ENCODE peak calls at places on chromosomes 13 and 19, in seven cellular contexts. One of them, this sample, is unnamed. For H3K4me1 and H3K9me3, the result is how much of the 10 kb centered on the place peaks cover.

GRCh38 chr19:48741222-48741999 is 1.0 kb upstream of the RASIP1 start:
- DNase-seq in breast epithelium: no peak
- DNase-seq in stomach: peak
- DNase-seq in fibroblast of lung: no peak
- DNase-seq in HAP-1: peak
- DNase-seq in IMR-90: no peak
- DNase-seq in Peyer's patch: peak
- DNase-seq in this sample: peak

GRCh38 chr13:27712421-27712820 is 79.9 kb upstream of the GSX1 start:
- DNase-seq in breast epithelium: no peak
- DNase-seq in stomach: peak
- DNase-seq in fibroblast of lung: no peak
- DNase-seq in HAP-1: no peak
- DNase-seq in IMR-90: no peak
- DNase-seq in Peyer's patch: peak
- DNase-seq in this sample: peak

GRCh38 chr19:47404334-47405196 is 14.8 kb downstream of the MEIS3 start:
- DNase-seq in breast epithelium: no peak
- DNase-seq in stomach: no peak
- DNase-seq in fibroblast of lung: no peak
- DNase-seq in HAP-1: no peak
- DNase-seq in IMR-90: no peak
- DNase-seq in Peyer's patch: no peak
- DNase-seq in this sample: no peak

GRCh38 chr13:92951273-92951820 is 275.3 kb upstream of the GPC6 start:
- DNase-seq in breast epithelium: no peak
- DNase-seq in stomach: no peak
- DNase-seq in fibroblast of lung: peak
- DNase-seq in HAP-1: no peak
- DNase-seq in IMR-90: no peak
- DNase-seq in Peyer's patch: no peak
- DNase-seq in this sample: no peak

GRCh38 chr13:97333983-97334382 is 100.0 kb upstream of the RAP2A start:
- DNase-seq in breast epithelium: no peak
- DNase-seq in stomach: no peak
- DNase-seq in fibroblast of lung: peak
- DNase-seq in HAP-1: no peak
- DNase-seq in IMR-90: no peak
- DNase-seq in Peyer's patch: no peak
- DNase-seq in this sample: no peak

GRCh38 chr13:44050450-44051063 is 170.9 kb downstream of the LACC1 start:
- DNase-seq in breast epithelium: no peak
- DNase-seq in stomach: no peak
- DNase-seq in fibroblast of lung: no peak
- DNase-seq in HAP-1: no peak
- DNase-seq in IMR-90: peak
- DNase-seq in Peyer's patch: no peak
- DNase-seq in this sample: peak

GRCh38 chr13:32426191-32426980 is 1.5 kb downstream of the N4BP2L1 start:
- DNase-seq in breast epithelium: no peak
- DNase-seq in stomach: no peak
- DNase-seq in fibroblast of lung: no peak
- DNase-seq in HAP-1: no peak
- DNase-seq in IMR-90: no peak
- DNase-seq in Peyer's patch: peak
- DNase-seq in this sample: peak

GRCh38 chr19:16197188-16197621 is 506 bp upstream of the AP1M1 start:
- DNase-seq in breast epithelium: no peak
- DNase-seq in stomach: no peak
- DNase-seq in fibroblast of lung: peak
- DNase-seq in HAP-1: no peak
- DNase-seq in IMR-90: peak
- DNase-seq in Peyer's patch: peak
- DNase-seq in this sample: peak

GRCh38 chr13:28478127-28478526 is 16.8 kb downstream of the FLT1 start:
- DNase-seq in breast epithelium: no peak
- DNase-seq in stomach: no peak
- DNase-seq in fibroblast of lung: peak
- DNase-seq in HAP-1: no peak
- DNase-seq in IMR-90: peak
- DNase-seq in Peyer's patch: no peak
- DNase-seq in this sample: no peak

GRCh38 chr19:33501957-33502356 is 19.6 kb downstream of the PEPD start:
- DNase-seq in breast epithelium: no peak
- DNase-seq in stomach: no peak
- DNase-seq in fibroblast of lung: no peak
- DNase-seq in HAP-1: no peak
- DNase-seq in IMR-90: no peak
- DNase-seq in Peyer's patch: no peak
- DNase-seq in this sample: no peak

GRCh38 chr19:5805465-5806132 is 732 bp downstream of the NRTN start:
- DNase-seq in breast epithelium: peak
- DNase-seq in stomach: peak
- DNase-seq in fibroblast of lung: peak
- DNase-seq in HAP-1: peak
- DNase-seq in IMR-90: peak
- DNase-seq in Peyer's patch: peak
- DNase-seq in this sample: peak

GRCh38 chr13:21522847-21523246 is 63.7 kb upstream of the ZDHHC20 start:
- DNase-seq in breast epithelium: no peak
- DNase-seq in stomach: no peak
- DNase-seq in fibroblast of lung: no peak
- DNase-seq in HAP-1: no peak
- DNase-seq in IMR-90: no peak
- DNase-seq in Peyer's patch: no peak
- DNase-seq in this sample: no peak

GRCh38 chr13:60482012-60482411 is 85.0 kb downstream of the TDRD3 start:
- DNase-seq in breast epithelium: no peak
- DNase-seq in stomach: no peak
- DNase-seq in fibroblast of lung: no peak
- DNase-seq in HAP-1: no peak
- DNase-seq in IMR-90: peak
- DNase-seq in Peyer's patch: no peak
- DNase-seq in this sample: no peak

GRCh38 chr19:49880162-49880869 is 2.8 kb downstream of the TBC1D17 start:
- DNase-seq in breast epithelium: no peak
- DNase-seq in stomach: no peak
- DNase-seq in fibroblast of lung: no peak
- DNase-seq in HAP-1: no peak
- DNase-seq in IMR-90: no peak
- DNase-seq in Peyer's patch: peak
- DNase-seq in this sample: peak

GRCh38 chr13:95552539-95553270 is at the start of gene CLDN10:
- DNase-seq in breast epithelium: no peak
- DNase-seq in stomach: no peak
- DNase-seq in fibroblast of lung: no peak
- DNase-seq in HAP-1: no peak
- DNase-seq in IMR-90: no peak
- DNase-seq in Peyer's patch: no peak
- DNase-seq in this sample: no peak

GRCh38 chr13:95552208-95552538 is 347 bp upstream of the CLDN10 start:
- DNase-seq in breast epithelium: no peak
- DNase-seq in stomach: no peak
- DNase-seq in fibroblast of lung: no peak
- DNase-seq in HAP-1: no peak
- DNase-seq in IMR-90: no peak
- DNase-seq in Peyer's patch: no peak
- DNase-seq in this sample: no peak

GRCh38 chr13:95553614-95554385 is 1.3 kb downstream of the CLDN10 start:
- DNase-seq in breast epithelium: no peak
- DNase-seq in stomach: no peak
- DNase-seq in fibroblast of lung: no peak
- DNase-seq in HAP-1: no peak
- DNase-seq in IMR-90: no peak
- DNase-seq in Peyer's patch: no peak
- DNase-seq in this sample: no peak

GRCh38 chr13:95556981-95557380 is 4.5 kb downstream of the CLDN10 start:
- DNase-seq in breast epithelium: no peak
- DNase-seq in stomach: no peak
- DNase-seq in fibroblast of lung: no peak
- DNase-seq in HAP-1: no peak
- DNase-seq in IMR-90: no peak
- DNase-seq in Peyer's patch: no peak
- DNase-seq in this sample: no peak

GRCh38 chr13:95553271-95553588 is 710 bp downstream of the CLDN10 start:
- DNase-seq in breast epithelium: no peak
- DNase-seq in stomach: no peak
- DNase-seq in fibroblast of lung: no peak
- DNase-seq in HAP-1: no peak
- DNase-seq in IMR-90: no peak
- DNase-seq in Peyer's patch: no peak
- DNase-seq in this sample: no peak
- H3K4me1 ChIP-seq in breast epithelium: under half
- H3K4me1 ChIP-seq in stomach: under half
- H3K4me1 ChIP-seq in fibroblast of lung: under half
- H3K4me1 ChIP-seq in HAP-1: under half
- H3K4me1 ChIP-seq in IMR-90: under half
- H3K4me1 ChIP-seq in Peyer's patch: under half
- H3K4me1 ChIP-seq in this sample: under half

GRCh38 chr19:6925801-6926751 is 38.7 kb downstream of the ADGRE1 start:
- DNase-seq in breast epithelium: no peak
- DNase-seq in stomach: no peak
- DNase-seq in fibroblast of lung: no peak
- DNase-seq in HAP-1: no peak
- DNase-seq in IMR-90: no peak
- DNase-seq in Peyer's patch: no peak
- DNase-seq in this sample: no peak
- H3K9me3 ChIP-seq in breast epithelium: under half
- H3K9me3 ChIP-seq in stomach: under half
- H3K9me3 ChIP-seq in fibroblast of lung: under half
- H3K9me3 ChIP-seq in HAP-1: under half
- H3K9me3 ChIP-seq in IMR-90: under half
- H3K9me3 ChIP-seq in Peyer's patch: under half
- H3K9me3 ChIP-seq in this sample: under half

GRCh38 chr19:1042689-1043511 is 3.0 kb downstream of the ABCA7 start:
- DNase-seq in breast epithelium: no peak
- DNase-seq in stomach: no peak
- DNase-seq in fibroblast of lung: no peak
- DNase-seq in HAP-1: no peak
- DNase-seq in IMR-90: no peak
- DNase-seq in Peyer's patch: no peak
- DNase-seq in this sample: no peak

GRCh38 chr19:1039646-1040475 is at the start of gene ABCA7:
- DNase-seq in breast epithelium: peak
- DNase-seq in stomach: peak
- DNase-seq in fibroblast of lung: peak
- DNase-seq in HAP-1: peak
- DNase-seq in IMR-90: peak
- DNase-seq in Peyer's patch: peak
- DNase-seq in this sample: peak

GRCh38 chr19:1040476-1041271 is 767 bp downstream of the ABCA7 start:
- DNase-seq in breast epithelium: peak
- DNase-seq in stomach: peak
- DNase-seq in fibroblast of lung: peak
- DNase-seq in HAP-1: peak
- DNase-seq in IMR-90: peak
- DNase-seq in Peyer's patch: peak
- DNase-seq in this sample: peak

GRCh38 chr19:1041835-1042685 is 2.2 kb downstream of the ABCA7 start:
- DNase-seq in breast epithelium: no peak
- DNase-seq in stomach: peak
- DNase-seq in fibroblast of lung: no peak
- DNase-seq in HAP-1: no peak
- DNase-seq in IMR-90: no peak
- DNase-seq in Peyer's patch: peak
- DNase-seq in this sample: peak

DNA sequence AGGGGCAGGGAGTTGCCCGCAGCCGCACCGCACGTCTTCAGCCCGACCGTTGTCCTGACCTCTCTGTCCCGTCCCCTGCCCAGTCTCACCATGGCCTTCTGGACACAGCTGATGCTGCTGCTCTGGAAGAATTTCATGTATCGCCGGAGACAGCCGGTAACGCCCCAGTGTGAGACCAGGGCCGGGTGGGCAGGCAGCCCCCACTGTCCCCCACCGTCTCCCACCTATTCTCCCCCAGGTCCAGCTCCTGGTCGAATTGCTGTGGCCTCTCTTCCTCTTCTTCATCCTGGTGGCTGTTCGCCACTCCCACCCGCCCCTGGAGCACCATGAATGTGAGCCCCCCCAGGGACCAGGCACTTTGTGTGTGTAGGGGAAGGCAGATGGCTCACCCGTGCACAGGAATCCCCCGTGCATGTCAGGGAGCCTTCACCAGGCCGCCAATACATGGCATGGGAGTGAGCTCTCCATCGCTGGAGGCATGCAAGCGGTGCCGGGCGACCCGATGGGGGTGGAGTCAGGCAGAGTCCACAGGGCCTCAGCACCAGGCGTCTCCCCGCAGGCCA is 1.4 kb downstream of the ABCA7 start:
- DNase-seq in breast epithelium: no peak
- DNase-seq in stomach: no peak
- DNase-seq in fibroblast of lung: no peak
- DNase-seq in HAP-1: no peak
- DNase-seq in IMR-90: no peak
- DNase-seq in Peyer's patch: no peak
- DNase-seq in this sample: no peak
- H3K4me1 ChIP-seq in breast epithelium: under half
- H3K4me1 ChIP-seq in stomach: under half
- H3K4me1 ChIP-seq in fibroblast of lung: under half
- H3K4me1 ChIP-seq in HAP-1: under half
- H3K4me1 ChIP-seq in IMR-90: under half
- H3K4me1 ChIP-seq in Peyer's patch: under half
- H3K4me1 ChIP-seq in this sample: under half

GRCh38 chr19:56597696-56598095 is 2.6 kb downstream of the ZNF71 start:
- DNase-seq in breast epithelium: no peak
- DNase-seq in stomach: no peak
- DNase-seq in fibroblast of lung: peak
- DNase-seq in HAP-1: no peak
- DNase-seq in IMR-90: peak
- DNase-seq in Peyer's patch: no peak
- DNase-seq in this sample: no peak

GRCh38 chr19:56596676-56597075 is 1.6 kb downstream of the ZNF71 start:
- DNase-seq in breast epithelium: no peak
- DNase-seq in stomach: no peak
- DNase-seq in fibroblast of lung: no peak
- DNase-seq in HAP-1: no peak
- DNase-seq in IMR-90: no peak
- DNase-seq in Peyer's patch: no peak
- DNase-seq in this sample: no peak

GRCh38 chr19:56595548-56595899 is 422 bp downstream of the ZNF71 start:
- DNase-seq in breast epithelium: no peak
- DNase-seq in stomach: no peak
- DNase-seq in fibroblast of lung: peak
- DNase-seq in HAP-1: no peak
- DNase-seq in IMR-90: peak
- DNase-seq in Peyer's patch: no peak
- DNase-seq in this sample: no peak

GRCh38 chr19:56603829-56604228 is 8.7 kb downstream of the ZNF71 start:
- DNase-seq in breast epithelium: no peak
- DNase-seq in stomach: no peak
- DNase-seq in fibroblast of lung: peak
- DNase-seq in HAP-1: no peak
- DNase-seq in IMR-90: peak
- DNase-seq in Peyer's patch: no peak
- DNase-seq in this sample: no peak

DNA sequence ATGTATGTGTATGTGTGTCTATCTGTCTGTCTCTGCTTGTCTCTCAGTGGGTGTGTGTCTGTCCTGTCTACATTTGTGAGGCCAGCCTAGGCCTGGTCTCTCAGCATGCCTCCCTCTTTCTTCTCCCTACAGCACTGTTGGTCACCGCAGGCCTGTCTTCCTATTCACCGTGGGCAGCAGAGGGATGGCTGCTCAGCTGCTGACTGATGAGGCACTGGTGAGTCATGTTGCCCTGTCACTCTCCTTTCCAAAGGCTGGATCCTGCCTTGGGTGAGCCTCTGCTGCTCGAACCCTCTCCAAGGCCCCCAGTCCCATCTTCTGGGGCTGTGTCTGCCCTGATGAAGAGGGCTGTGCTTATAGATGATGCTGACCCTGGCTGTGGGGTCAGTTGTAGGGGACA is 6.3 kb downstream of the ZNF71 start:
- DNase-seq in breast epithelium: no peak
- DNase-seq in stomach: no peak
- DNase-seq in fibroblast of lung: peak
- DNase-seq in HAP-1: no peak
- DNase-seq in IMR-90: peak
- DNase-seq in Peyer's patch: no peak
- DNase-seq in this sample: no peak
- H3K9me3 ChIP-seq in breast epithelium: under half
- H3K9me3 ChIP-seq in stomach: under half
- H3K9me3 ChIP-seq in fibroblast of lung: under half
- H3K9me3 ChIP-seq in HAP-1: under half
- H3K9me3 ChIP-seq in IMR-90: under half
- H3K9me3 ChIP-seq in Peyer's patch: under half
- H3K9me3 ChIP-seq in this sample: under half